ENCODE peak calls at places on chromosomes 6 and 20, in seven cellular contexts. F, V, B, Q, I, X and P are unnamed samples. For H3K36me3, the result is how much of the 10 kb centered on the place peaks cover.

GRCh38 chr20:13995841-13996240 is 525 bp downstream of the MACROD2 start:
- DNase-seq in F (peak), V (peak), B (peak), Q (peak), I (no peak), X (peak), P (peak)

GRCh38 chr6:4575724-4576123 is 200.5 kb upstream of the CDYL start:
- DNase-seq in F (no peak), V (no peak), B (no peak), Q (no peak), I (no peak), X (no peak), P (no peak)

GRCh38 chr20:38730989-38731737 is 6.9 kb downstream of the SLC32A1 start:
- DNase-seq in F (peak), V (peak), B (peak), Q (peak), I (no peak), X (peak), P (peak)

GRCh38 chr20:54468082-54468481 is 7.3 kb upstream of the DOK5 start:
- DNase-seq in F (no peak), V (peak), B (no peak), Q (no peak), I (no peak), X (no peak), P (no peak)

GRCh38 chr20:263701-264100 is 6.2 kb downstream of the DEFB132 start:
- DNase-seq in F (no peak), V (no peak), B (no peak), Q (no peak), I (no peak), X (no peak), P (no peak)

GRCh38 chr6:19921821-19922220 is 84.7 kb downstream of the ID4 start:
- DNase-seq in F (no peak), V (no peak), B (no peak), Q (no peak), I (no peak), X (no peak), P (no peak)

GRCh38 chr20:34834459-34834893 is 9.0 kb upstream of the NCOA6 start:
- DNase-seq in F (no peak), V (no peak), B (peak), Q (no peak), I (no peak), X (no peak), P (peak)

GRCh38 chr20:41003143-41003932 is 25.3 kb upstream of the TOP1 start:
- DNase-seq in F (no peak), V (peak), B (peak), Q (peak), I (peak), X (peak), P (peak)

GRCh38 chr6:7723041-7723447 is 2.9 kb upstream of the BMP6 start:
- DNase-seq in F (peak), V (peak), B (peak), Q (peak), I (peak), X (peak), P (peak)

GRCh38 chr6:139967497-139967896 is 593.0 kb upstream of the CITED2 start:
- DNase-seq in F (no peak), V (no peak), B (no peak), Q (no peak), I (no peak), X (no peak), P (no peak)

GRCh38 chr6:111027219-111027618 is 45.4 kb downstream of the RPF2 start:
- DNase-seq in F (peak), V (no peak), B (no peak), Q (no peak), I (no peak), X (no peak), P (no peak)

GRCh38 chr6:121645100-121645745 is 209.8 kb downstream of the GJA1 start:
- DNase-seq in F (no peak), V (no peak), B (no peak), Q (no peak), I (no peak), X (no peak), P (no peak)

GRCh38 chr6:22828179-22829062 is 259.1 kb downstream of the HDGFL1 start:
- DNase-seq in F (peak), V (peak), B (peak), Q (peak), I (peak), X (peak), P (peak)

GRCh38 chr6:143976834-143977354 is 31.2 kb downstream of the PLAGL1 start:
- DNase-seq in F (no peak), V (no peak), B (no peak), Q (no peak), I (no peak), X (no peak), P (no peak)

GRCh38 chr6:152750694-152751093 is at the start of gene VIP:
- DNase-seq in F (peak), V (no peak), B (peak), Q (no peak), I (no peak), X (no peak), P (no peak)

GRCh38 chr6:117506180-117506835 is 23.8 kb downstream of the DCBLD1 start:
- DNase-seq in F (no peak), V (no peak), B (peak), Q (no peak), I (no peak), X (no peak), P (no peak)

GRCh38 chr20:38290829-38291581 is 13.0 kb upstream of the BPI start:
- DNase-seq in F (peak), V (peak), B (peak), Q (no peak), I (peak), X (no peak), P (peak)

GRCh38 chr20:59737073-59737691 is 132.8 kb downstream of the PHACTR3 start:
- DNase-seq in F (no peak), V (no peak), B (no peak), Q (no peak), I (peak), X (no peak), P (no peak)

GRCh38 chr6:56890683-56891429 is 64.1 kb upstream of the BEND6 start:
- DNase-seq in F (no peak), V (no peak), B (peak), Q (no peak), I (no peak), X (no peak), P (no peak)

DNA sequence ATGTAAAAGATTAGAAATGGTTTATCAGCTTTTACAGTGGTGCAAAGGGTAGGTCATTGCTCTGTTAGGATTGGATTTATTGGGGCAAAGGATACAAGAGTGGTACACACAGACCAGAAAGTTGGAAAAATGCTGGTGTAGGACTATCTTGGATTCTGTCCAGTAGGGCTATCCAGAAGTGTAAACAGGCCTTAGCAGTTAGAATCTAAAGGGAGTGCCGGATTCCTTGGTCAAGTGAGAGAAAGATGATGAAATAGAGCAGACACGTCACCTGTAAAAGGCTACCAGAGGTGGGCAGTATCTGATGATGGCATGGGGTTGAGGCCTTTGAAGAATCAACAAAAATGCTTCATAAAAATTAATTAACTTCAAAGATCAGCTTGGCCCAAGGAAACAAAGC is 975.9 kb downstream of the KIF16B start:
- DNase-seq in F (no peak), V (no peak), B (no peak), Q (no peak), I (no peak), X (no peak), P (peak)
- H3K4me3 ChIP-seq in F (no peak), V (no peak), B (no peak), Q (no peak), I (no peak), X (no peak), P (no peak)

GRCh38 chr6:33782561-33782960 is 6.4 kb downstream of the LEMD2 start:
- DNase-seq in F (no peak), V (no peak), B (no peak), Q (no peak), I (no peak), X (no peak), P (no peak)
- H3K36me3 ChIP-seq in F (under half), V (under half), B (half or more), Q (half or more), I (half or more), X (half or more), P (under half)

GRCh38 chr20:50725722-50726000 is 5.7 kb upstream of the PARD6B start:
- DNase-seq in F (no peak), V (no peak), B (no peak), Q (no peak), I (no peak), X (no peak), P (no peak)

GRCh38 chr20:50726955-50727791 is 4.2 kb upstream of the PARD6B start:
- DNase-seq in F (no peak), V (no peak), B (no peak), Q (no peak), I (no peak), X (no peak), P (no peak)

GRCh38 chr20:50724112-50724724 is 7.2 kb upstream of the PARD6B start:
- DNase-seq in F (no peak), V (no peak), B (no peak), Q (no peak), I (no peak), X (peak), P (no peak)

GRCh38 chr20:50723672-50724071 is 7.7 kb upstream of the PARD6B start:
- DNase-seq in F (no peak), V (no peak), B (no peak), Q (no peak), I (no peak), X (no peak), P (no peak)

DNA sequence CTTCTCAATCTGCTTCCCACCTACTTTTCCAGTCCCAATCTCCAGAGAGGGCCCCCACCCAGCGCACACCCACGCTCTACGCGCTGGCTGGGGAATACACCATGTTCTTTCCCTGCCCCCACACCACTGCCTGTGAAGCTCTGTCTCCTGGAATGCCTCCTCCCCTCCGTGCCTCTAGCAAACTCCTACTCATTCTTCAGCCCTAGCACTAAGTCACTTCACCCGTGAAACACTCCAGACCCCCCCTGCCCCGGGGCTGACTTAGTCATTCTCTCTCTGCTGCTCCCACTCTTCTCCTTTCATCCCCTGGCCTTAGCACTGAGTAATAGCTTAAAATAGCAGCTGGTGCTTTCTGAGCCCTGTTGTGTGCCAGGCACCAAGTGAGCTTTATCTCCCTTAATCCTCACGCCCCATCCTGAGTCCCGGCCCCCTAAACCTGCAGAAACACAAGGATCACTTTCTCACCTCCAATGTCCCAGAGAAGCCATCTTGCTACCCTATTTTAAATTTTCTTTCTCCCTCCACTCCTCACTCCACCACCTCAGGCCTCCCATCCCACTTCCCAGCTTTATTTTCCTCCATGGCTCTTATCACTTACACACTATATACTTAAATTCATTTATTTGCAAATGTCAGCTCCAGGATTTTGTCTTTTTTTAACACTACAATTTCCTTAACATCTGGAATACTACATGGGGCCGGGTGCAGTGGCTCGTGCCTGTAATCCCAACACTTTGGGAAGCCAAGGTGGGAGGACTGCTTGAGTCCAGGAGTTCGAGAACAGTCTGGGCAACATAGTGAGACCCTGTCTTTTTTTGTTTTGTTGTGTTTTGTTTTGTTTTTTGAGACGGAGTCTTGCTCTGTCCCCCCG is 6.3 kb upstream of the PARD6B start:
- DNase-seq in F (peak), V (peak), B (peak), Q (peak), I (peak), X (peak), P (no peak)
- H3K4me3 ChIP-seq in F (no peak), V (no peak), B (no peak), Q (no peak), I (no peak), X (no peak), P (no peak)

GRCh38 chr20:62294516-62294915 is 8.3 kb upstream of the ADRM1 start:
- DNase-seq in F (no peak), V (no peak), B (no peak), Q (no peak), I (no peak), X (no peak), P (no peak)
- H3K36me3 ChIP-seq in F (under half), V (under half), B (half or more), Q (under half), I (half or more), X (under half), P (under half)

DNA sequence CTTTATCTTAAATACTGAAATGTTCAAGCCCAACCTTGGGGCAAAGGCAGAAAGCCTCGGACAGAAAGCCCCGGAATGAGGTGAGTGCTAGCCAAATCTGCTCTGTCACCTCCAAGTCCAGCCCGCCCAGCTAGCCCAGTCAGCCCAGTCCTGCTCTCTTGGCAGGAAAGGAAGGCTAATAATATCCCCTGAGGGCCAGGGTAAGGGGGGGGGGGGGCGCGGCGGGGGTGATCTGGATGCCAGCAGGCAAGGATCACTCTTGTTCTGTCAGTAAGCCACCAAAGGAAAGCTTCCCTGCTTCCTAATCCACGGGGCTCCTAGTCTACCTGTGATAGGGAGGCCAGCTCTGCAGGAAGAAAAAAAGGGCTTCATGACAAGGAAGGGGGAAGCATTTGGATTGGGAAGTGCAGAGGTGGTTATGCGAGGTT is 1.1 kb downstream of the NDRG3 start:
- DNase-seq in F (peak), V (peak), B (peak), Q (no peak), I (peak), X (peak), P (peak)
- H3K4me3 ChIP-seq in F (peak), V (peak), B (peak), Q (peak), I (peak), X (peak), P (no peak)

GRCh38 chr6:36216559-36216958 is 20.0 kb downstream of the BRPF3 start:
- DNase-seq in F (no peak), V (no peak), B (peak), Q (peak), I (no peak), X (no peak), P (peak)
- H3K36me3 ChIP-seq in F (under half), V (under half), B (half or more), Q (under half), I (half or more), X (under half), P (under half)

DNA sequence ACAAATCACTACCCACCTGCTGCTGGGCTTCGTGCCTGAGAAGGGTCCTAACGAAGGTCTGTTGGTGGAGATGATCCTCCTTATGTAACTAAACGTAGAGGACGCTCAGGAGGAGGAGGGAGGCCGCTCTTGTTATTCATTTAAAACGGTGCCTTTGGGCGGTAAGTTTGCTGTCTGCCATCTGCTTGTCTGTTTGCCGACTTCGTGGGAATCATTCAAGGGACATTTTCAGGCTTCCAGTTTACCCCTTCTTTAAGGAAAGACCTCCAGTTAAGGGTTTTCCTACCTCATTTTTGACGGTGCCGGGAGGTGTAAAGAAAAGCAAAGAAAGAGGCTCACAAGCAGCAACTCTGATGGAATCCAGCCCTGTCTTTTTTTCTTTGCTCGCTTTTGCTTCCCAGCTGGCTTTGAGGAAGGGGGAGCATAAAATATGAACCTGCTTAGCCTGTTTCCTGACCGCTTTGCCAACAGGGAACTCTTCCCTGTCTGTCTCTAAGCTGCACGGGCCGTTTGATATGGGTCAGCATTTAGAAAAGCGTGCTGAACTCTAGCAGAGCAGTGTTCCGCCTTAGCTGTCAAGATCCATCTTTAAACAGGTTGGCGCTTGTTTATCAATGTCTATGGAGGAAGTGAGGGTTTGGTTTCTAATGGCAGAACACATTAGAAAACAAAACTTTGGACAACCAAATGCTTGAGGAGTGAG is 13.8 kb downstream of the SYTL3 start:
- DNase-seq in F (no peak), V (no peak), B (no peak), Q (no peak), I (peak), X (no peak), P (no peak)
- H3K4me3 ChIP-seq in F (no peak), V (no peak), B (peak), Q (no peak), I (peak), X (no peak), P (no peak)

GRCh38 chr20:44200983-44201382 is 9.6 kb downstream of the OSER1 start:
- DNase-seq in F (no peak), V (no peak), B (no peak), Q (no peak), I (no peak), X (no peak), P (no peak)
- H3K36me3 ChIP-seq in F (under half), V (under half), B (half or more), Q (half or more), I (under half), X (half or more), P (under half)

DNA sequence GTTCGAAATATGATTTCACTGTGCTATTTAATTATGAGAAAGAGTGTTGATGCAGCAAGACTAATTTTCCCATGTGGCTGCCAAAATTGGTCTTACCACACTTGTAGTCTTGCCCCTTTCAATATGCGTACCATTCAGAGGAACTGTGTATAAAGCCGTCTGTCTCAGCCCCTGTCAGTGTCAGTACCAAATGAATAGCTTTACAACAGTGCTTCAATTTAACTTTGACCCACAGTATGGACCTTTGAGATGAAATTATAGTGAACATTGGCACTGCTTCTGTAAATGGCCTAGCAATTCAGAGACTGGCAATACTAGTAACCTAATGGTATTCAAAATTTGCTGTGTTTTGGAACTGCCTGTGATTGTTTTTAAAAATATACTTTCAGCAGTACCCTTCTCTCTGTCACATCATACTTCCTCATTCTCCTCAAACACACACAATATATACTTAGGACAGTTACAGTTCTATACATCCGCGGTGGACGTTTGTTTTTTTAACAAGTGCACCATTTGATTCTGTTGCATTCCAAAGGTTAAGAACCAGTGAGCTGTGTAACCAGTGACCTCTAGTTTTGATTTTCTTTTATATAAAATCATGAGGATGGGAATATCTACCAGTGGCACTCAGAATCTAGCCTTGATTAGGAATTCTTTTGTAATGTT is 152.6 kb downstream of the CARMIL1 start:
- DNase-seq in F (no peak), V (no peak), B (no peak), Q (no peak), I (no peak), X (no peak), P (peak)
- H3K4me3 ChIP-seq in F (no peak), V (no peak), B (no peak), Q (no peak), I (no peak), X (no peak), P (no peak)